ENCODE peak calls at places on chromosomes 11 and 22, in four cellular contexts. T is H9, V is mesendoderm, G is H1. Z is an unnamed sample.

GRCh38 chr11:38612701-38613100 is 2014.7 kb upstream of the RAG2 start:
- DNase-seq in G (no peak), V (no peak), T (no peak), Z (no peak)

GRCh38 chr22:29309332-29310064 is 3.0 kb downstream of the GAS2L1 start:
- DNase-seq in V (no peak), T (no peak), G (no peak), Z (no peak)

GRCh38 chr22:25282671-25283561 is 63.5 kb downstream of the CRYBB2 start:
- DNase-seq in V (peak), T (peak), G (no peak), Z (no peak)

GRCh38 chr11:60951909-60952741 is at the start of gene SLC15A3:
- DNase-seq in T (peak), V (peak), G (no peak), Z (peak)

GRCh38 chr11:105109855-105110750 is 29.5 kb downstream of the CARD18 start:
- DNase-seq in V (no peak), G (no peak), T (no peak), Z (peak)

GRCh38 chr22:27170491-27170890 is 513.1 kb downstream of the MIAT start:
- DNase-seq in V (no peak), G (no peak), T (no peak), Z (peak)

GRCh38 chr11:61832758-61833157 is 4.7 kb downstream of the FADS2 start:
- DNase-seq in V (no peak), G (no peak), T (no peak), Z (no peak)

GRCh38 chr11:134452026-134452848 is 40.2 kb upstream of the B3GAT1 start:
- DNase-seq in V (no peak), T (no peak), G (no peak), Z (no peak)

GRCh38 chr22:39486951-39487825 is 14.9 kb upstream of the MIEF1 start:
- DNase-seq in G (no peak), V (no peak), T (no peak), Z (no peak)

GRCh38 chr11:60987577-60988277 is 16.2 kb downstream of the CD6 start:
- DNase-seq in T (no peak), V (no peak), G (no peak), Z (no peak)

GRCh38 chr11:71452354-71453020 is 516 bp upstream of the NADSYN1 start:
- DNase-seq in V (peak), G (no peak), T (peak), Z (peak)

GRCh38 chr22:29122041-29122440 is 49.2 kb downstream of the KREMEN1 start:
- DNase-seq in T (no peak), G (no peak), V (no peak), Z (no peak)

GRCh38 chr11:73784080-73784634 is 3.5 kb upstream of the MRPL48 start:
- DNase-seq in G (no peak), V (peak), T (peak), Z (peak)

GRCh38 chr22:43860831-43861230 is 1.5 kb downstream of the SULT4A1 start:
- DNase-seq in V (peak), T (peak), G (no peak), Z (no peak)

GRCh38 chr22:29581799-29582198 is 886 bp upstream of the NIPSNAP1 start:
- DNase-seq in G (no peak), V (no peak), T (no peak), Z (no peak)

GRCh38 chr11:102386376-102386775 is 39.4 kb downstream of the BIRC2 start:
- DNase-seq in G (no peak), T (no peak), V (no peak), Z (peak)

GRCh38 chr22:47275479-47276218 is 513.2 kb downstream of the TBC1D22A start:
- DNase-seq in V (no peak), T (no peak), G (no peak), Z (no peak)

DNA sequence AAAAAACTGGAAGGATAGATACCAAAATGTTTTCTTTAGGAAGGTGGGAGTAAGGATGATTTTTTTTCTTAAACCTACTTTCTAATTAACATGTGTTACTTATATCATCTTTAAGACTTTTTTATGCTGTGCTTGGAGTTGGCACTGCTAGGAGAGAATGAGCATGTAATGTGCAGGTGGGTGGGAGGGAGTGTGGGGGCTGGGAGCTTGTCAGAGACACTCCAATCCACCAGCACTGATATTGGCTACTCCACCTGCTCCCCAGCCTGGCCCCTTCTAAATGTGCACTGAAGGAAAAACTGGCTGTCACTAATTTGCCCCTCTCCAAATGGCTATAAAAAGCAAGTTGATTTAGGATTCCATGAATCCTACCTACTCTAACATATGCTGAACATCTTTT is 44.4 kb upstream of the BMAL1 start:
- DNase-seq in G (no peak), V (no peak), T (no peak), Z (no peak)
- H3K56ac ChIP-seq in G (no peak), V (no peak), T (no peak), Z (no peak)

GRCh38 chr11:15747671-15748070 is 608.7 kb downstream of the SOX6 start:
- DNase-seq in T (no peak), V (no peak), G (no peak), Z (peak)

GRCh38 chr11:15748107-15748506 is 608.2 kb downstream of the SOX6 start:
- DNase-seq in T (no peak), V (no peak), G (no peak), Z (peak)

GRCh38 chr11:15750535-15751297 is 605.6 kb downstream of the SOX6 start:
- DNase-seq in V (no peak), T (no peak), G (no peak), Z (no peak)

GRCh38 chr11:15745266-15745665 is 611.1 kb downstream of the SOX6 start:
- DNase-seq in G (no peak), V (no peak), T (no peak), Z (peak)

GRCh38 chr11:15748673-15749190 is 607.6 kb downstream of the SOX6 start:
- DNase-seq in V (no peak), G (no peak), T (no peak), Z (no peak)
- H2BK15ac ChIP-seq in V (no peak), G (no peak), T (no peak), Z (peak)

DNA sequence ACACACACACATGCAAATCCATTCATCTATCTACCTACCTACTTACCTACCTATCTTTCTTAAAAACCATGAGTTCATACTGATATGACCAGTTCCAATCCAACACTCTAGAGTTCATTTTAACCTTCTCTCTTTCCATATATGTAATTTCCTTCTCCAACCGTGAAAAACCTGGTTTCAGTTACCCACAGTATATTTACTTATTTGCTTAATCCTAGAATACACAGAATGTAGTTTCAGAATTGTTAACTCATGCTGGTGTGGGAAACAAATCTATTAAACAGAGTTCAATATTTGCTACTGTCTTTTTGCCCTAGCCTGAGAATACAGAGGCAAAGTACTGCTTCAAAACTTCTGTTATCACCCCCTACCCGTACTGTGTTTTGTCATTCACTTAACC is 101.3 kb downstream of the RRM1 start:
- DNase-seq in T (no peak), V (no peak), G (no peak), Z (no peak)
- H3K56ac ChIP-seq in T (no peak), V (no peak), G (no peak), Z (no peak)

GRCh38 chr11:83956119-83956697 is 670.0 kb upstream of the CCDC90B start:
- DNase-seq in G (no peak), T (no peak), V (no peak), Z (no peak)
- H2BK15ac ChIP-seq in G (no peak), T (no peak), V (no peak), Z (no peak)

GRCh38 chr11:65386307-65387081 is at the start of gene FRMD8:
- DNase-seq in V (peak), G (no peak), T (peak), Z (peak)
- H3K56ac ChIP-seq in V (peak), G (peak), T (no peak), Z (peak)

GRCh38 chr11:86958259-86958658 is 3.1 kb upstream of the FZD4 start:
- DNase-seq in G (no peak), T (no peak), V (no peak), Z (no peak)

GRCh38 chr11:86952933-86953637 is 2.1 kb downstream of the FZD4 start:
- DNase-seq in G (no peak), V (no peak), T (no peak), Z (peak)

GRCh38 chr11:86955111-86955673 is at the start of gene FZD4:
- DNase-seq in T (peak), G (no peak), V (peak), Z (peak)

GRCh38 chr11:86954288-86955110 is 696 bp downstream of the FZD4 start:
- DNase-seq in G (no peak), V (peak), T (peak), Z (no peak)

DNA sequence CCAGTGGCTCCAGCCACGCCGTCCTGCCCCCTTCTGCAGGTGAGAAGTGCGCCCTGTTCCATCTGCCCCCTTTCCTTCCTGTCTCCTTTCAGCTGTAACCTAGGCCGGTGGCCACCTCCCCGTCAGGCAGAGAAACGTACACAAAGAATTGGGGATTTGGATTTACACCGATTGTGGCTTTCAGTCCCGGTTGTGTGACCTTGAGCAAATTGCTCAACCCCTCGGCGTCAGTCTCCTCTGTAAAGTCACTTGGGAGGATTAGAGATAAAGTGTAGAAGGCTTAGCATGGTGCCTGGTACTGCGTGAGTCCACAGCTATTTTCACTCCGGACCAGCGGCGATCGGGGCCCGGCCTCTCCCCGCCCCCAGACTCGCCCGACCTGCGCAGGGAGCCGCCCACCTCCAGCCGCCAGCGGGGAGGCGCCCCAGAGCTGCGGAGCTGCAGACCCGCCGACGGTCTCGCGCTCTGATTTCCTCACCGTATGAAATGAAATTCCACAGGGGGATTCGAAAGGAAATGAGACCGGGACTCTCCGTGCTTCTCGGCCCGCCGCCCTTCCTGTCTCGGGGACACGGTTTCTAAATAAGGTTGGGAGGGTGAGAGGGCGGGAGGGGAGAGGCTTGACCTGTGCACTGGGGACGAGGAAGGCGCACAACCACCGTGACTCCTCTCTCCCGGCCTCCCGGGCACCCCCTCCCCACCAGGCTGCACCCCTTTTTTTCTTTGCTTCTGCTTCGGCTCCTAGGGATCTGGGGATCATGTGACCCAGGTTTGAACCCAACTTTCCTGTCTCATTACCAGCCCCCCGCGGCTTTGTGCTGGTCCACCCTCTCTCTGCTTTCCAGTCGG is 703 bp upstream of the FZD4 start:
- DNase-seq in T (peak), G (no peak), V (peak), Z (peak)
- H2BK15ac ChIP-seq in T (no peak), G (peak), V (no peak), Z (peak)

DNA sequence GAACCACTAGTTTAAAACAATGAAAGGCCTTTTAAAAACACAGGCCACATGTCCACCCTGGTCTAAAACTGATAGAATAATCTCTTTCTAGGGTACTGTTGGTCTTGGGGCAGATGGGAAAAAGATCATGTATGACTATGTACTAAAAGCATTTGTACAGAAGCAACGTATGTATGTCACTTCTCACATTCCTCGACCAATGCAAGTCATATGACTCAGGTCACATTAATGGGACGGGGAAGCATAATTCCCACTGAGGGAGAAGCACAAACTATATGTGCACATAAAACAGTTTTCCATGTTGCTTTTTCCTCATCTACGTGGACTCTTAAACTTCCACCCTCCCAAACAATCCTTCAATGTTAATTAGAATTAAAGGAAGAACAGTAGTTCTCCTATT is 32.2 kb upstream of the GAB2 start:
- DNase-seq in V (no peak), G (no peak), T (no peak), Z (peak)
- H3K56ac ChIP-seq in V (no peak), G (no peak), T (no peak), Z (no peak)

GRCh38 chr11:119845756-119846155 is 116.8 kb upstream of the NECTIN1 start:
- DNase-seq in T (no peak), V (no peak), G (no peak), Z (no peak)
- H2BK15ac ChIP-seq in T (no peak), V (no peak), G (no peak), Z (no peak)

DNA sequence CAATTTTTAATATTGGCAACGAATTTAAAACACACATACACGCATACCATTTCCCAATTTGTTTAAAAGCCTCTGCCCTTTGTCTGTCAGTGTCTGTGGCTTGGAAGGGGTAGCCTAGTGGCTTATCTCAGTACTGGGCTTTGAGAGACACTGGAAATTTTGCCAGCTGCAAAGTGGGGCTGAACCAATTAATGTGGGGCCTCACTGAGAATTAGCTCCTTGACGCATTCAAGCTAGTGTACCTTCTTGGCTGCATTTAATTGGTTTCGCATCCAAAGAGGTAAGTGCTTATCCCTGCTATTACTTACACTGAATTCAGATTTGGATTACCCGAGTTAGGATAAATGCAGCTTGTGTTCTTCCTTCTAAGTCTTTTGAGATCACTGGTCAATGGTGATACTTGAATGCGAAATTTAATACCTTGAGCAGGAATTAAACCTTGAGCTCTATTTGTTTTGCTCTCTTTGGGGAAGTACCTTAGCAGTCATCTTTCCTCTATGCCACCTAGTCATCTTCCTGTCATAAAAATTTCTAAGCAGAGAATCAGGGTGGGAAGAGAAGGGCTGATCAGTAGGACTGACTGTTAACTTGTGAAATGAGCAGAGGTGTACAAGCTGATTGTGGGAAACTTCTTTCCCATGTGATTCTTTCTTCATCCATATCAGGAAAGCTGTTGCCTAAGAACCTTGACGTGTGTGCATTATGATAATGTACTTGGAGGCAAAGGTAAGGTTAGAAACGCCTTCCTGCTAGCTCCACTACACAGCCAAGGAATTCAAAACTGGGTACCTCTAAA is 187.7 kb upstream of the E2F8 start:
- DNase-seq in T (no peak), G (no peak), V (no peak), Z (peak)
- H3K56ac ChIP-seq in T (no peak), G (no peak), V (no peak), Z (no peak)

Z was measured in IMR-90.